ENCODE peak calls at places on chromosomes 13 and 19, in five cellular contexts. Z is stimulated activated CD8-positive, alpha-beta memory T cell treated with anti-CD3 and anti-CD28 coated beads, Interleukin-4, amount 100 ng/mL, for 48 hours; I is T-helper 1 cell; M is A172; F is left ventricle myocardium inferior. W is an unnamed sample.

GRCh38 chr19:41324921-41325639 is 15.1 kb downstream of the CCDC97 start:
- DNase-seq in Z (peak; percentile 42), I (no peak), M (peak; percentile 93), F (peak; percentile 77), W (peak; percentile 96)

GRCh38 chr13:95150555-95150954 is 150.7 kb downstream of the ABCC4 start:
- DNase-seq in M (no peak), I (no peak), Z (no peak), F (no peak), W (no peak)

GRCh38 chr13:53020764-53021332 is 7.8 kb upstream of the OLFM4 start:
- DNase-seq in Z (no peak), M (no peak), F (no peak), I (no peak), W (no peak)

GRCh38 chr19:33022472-33023116 is 42.1 kb downstream of the RHPN2 start:
- DNase-seq in M (no peak), Z (no peak), I (no peak), F (no peak), W (no peak)

GRCh38 chr13:37701306-37701705 is 102.7 kb upstream of the POSTN start:
- DNase-seq in Z (no peak), I (no peak), F (no peak), M (no peak), W (no peak)

GRCh38 chr19:5949792-5950305 is 28.1 kb downstream of the RANBP3 start:
- DNase-seq in F (peak; percentile 65), I (no peak), M (no peak), Z (peak; percentile 47), W (peak; percentile 35)

GRCh38 chr13:50993908-50994307 is 84.3 kb downstream of the RNASEH2B start:
- DNase-seq in I (no peak), Z (no peak), F (no peak), M (no peak), W (no peak)

GRCh38 chr19:45352471-45352870 is 11.9 kb downstream of the KLC3 start:
- DNase-seq in F (no peak), Z (no peak), M (no peak), I (no peak), W (peak; percentile 82)

GRCh38 chr13:114056205-114057013 is 76.0 kb downstream of the RASA3 start:
- DNase-seq in F (no peak), Z (no peak), I (no peak), M (no peak), W (no peak)

GRCh38 chr13:59038824-59039223 is 1124.9 kb downstream of the DIAPH3 start:
- DNase-seq in M (peak; percentile 29), Z (no peak), I (no peak), F (no peak), W (peak; percentile 38)

GRCh38 chr13:46367622-46368327 is 19.3 kb downstream of the RUBCNL start:
- DNase-seq in I (no peak), M (no peak), F (no peak), Z (no peak), W (peak; percentile 15)

GRCh38 chr13:89900104-89900760 is 1447.3 kb upstream of the MIR17HG start:
- DNase-seq in M (no peak), F (no peak), Z (no peak), I (no peak), W (no peak)

W was measured in osteoblast.